ENCODE peak calls at places on chromosomes 7 and 10, in seven cellular contexts. F, G, R, C, A, M and H are unnamed samples.

GRCh38 chr10:1199345-1199673 is 143.1 kb downstream of the WDR37 start:
- DNase-seq in C (no peak), M (no peak), G (no peak), F (no peak), R (no peak), A (no peak), H (no peak)

GRCh38 chr10:51087114-51087513 is 12.8 kb downstream of the PRKG1 start:
- DNase-seq in F (no peak), C (no peak), M (no peak), G (no peak), R (no peak), A (no peak), H (no peak)

GRCh38 chr10:78754269-78755074 is 314.3 kb upstream of the ZMIZ1 start:
- DNase-seq in C (no peak), M (no peak), R (no peak), G (peak), F (no peak), A (no peak), H (peak)

GRCh38 chr10:7184660-7185366 is 226.0 kb downstream of the SFMBT2 start:
- DNase-seq in F (no peak), A (no peak), M (no peak), R (no peak), C (no peak), G (no peak), H (no peak)

GRCh38 chr7:100065452-100066186 is 15.9 kb downstream of the ZNF3 start:
- DNase-seq in A (no peak), G (peak), R (no peak), M (no peak), F (no peak), C (no peak), H (no peak)

GRCh38 chr10:114683162-114683561 is 25.1 kb upstream of the ABLIM1 start:
- DNase-seq in F (no peak), A (no peak), G (no peak), C (no peak), R (peak), M (peak), H (no peak)

GRCh38 chr7:149742075-149742701 is 31.2 kb downstream of the ZNF467 start:
- DNase-seq in M (peak), C (peak), G (peak), A (peak), F (peak), R (peak), H (peak)

GRCh38 chr10:52019078-52019644 is 294.9 kb upstream of the DKK1 start:
- DNase-seq in F (no peak), C (no peak), R (no peak), A (no peak), M (no peak), G (no peak), H (no peak)

GRCh38 chr10:132274986-132275385 is 32.8 kb downstream of the STK32C start:
- DNase-seq in A (no peak), C (no peak), R (no peak), M (no peak), G (no peak), F (no peak), H (peak)

GRCh38 chr7:30893357-30893756 is 18.3 kb upstream of the AQP1 start:
- DNase-seq in A (no peak), R (no peak), G (peak), M (no peak), F (no peak), C (no peak), H (no peak)

DNA sequence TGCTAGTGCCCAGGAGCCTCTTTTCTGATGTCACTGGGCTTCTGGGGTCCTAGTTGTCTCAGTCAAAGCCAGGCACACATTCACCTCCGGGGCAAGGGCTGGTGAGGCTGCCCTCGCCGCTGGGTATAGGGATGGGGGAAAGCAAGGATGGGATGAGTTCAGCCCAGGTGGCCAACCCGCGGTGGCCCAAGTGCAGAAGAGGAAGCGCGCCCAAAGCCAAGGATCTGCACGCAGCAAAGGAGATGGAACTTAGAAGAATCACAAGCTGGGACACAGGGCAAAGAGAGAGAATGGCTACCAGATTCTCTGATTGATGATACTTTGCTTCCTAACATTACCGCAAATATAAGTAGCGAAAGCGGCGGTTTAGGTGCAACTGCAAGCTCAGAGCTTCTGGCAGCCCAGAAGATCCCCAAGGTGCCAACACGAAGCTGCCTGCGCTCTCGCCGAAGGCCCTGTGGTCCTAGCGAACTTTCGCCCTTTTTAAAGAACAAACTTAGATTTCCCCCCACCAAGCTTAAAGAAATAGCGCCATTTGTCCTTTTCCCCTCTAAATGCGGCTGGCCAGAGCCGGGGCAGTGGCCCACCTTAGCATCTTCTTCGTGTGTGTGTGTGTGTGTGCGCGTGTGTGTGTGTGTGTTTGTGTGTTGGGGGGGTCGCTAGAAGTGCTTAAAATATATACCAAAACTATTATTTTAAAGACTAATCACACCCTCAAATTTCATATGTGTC is 911 bp upstream of the MKX start:
- DNase-seq in R (no peak), C (no peak), A (no peak), M (no peak), G (no peak), F (no peak), H (no peak)
- H3K4me3 ChIP-seq in R (peak), C (no peak), A (peak), M (peak), G (no peak), F (no peak), H (peak)

DNA sequence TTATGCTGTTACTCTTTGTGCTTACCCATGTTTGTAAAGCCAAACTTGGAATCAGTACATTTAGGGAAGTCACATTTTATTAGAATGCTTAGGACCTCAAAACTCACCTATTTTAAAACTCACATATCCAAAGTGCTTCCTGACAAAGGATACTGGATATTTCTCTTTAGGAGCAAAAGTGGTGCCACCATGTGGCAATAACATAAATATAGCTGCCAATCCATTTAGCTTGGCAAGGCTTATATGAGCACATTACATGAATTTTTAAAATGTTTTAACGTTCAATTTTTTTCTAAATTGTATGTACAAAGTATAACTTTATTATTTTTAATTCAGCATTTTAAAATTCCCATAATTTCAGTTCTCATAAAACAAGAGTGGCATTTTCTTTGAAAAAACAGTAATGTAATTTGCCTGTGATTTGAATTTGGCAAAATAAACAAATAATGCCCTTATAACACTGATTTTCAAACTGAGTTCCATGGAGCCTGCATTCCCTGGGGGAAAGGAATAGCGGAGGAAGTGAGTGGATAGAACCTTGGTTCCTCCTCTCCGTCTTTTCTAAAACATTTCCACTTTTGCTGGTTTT is 75.4 kb downstream of the HDAC9 start:
- DNase-seq in G (peak), M (no peak), F (no peak), C (peak), R (peak), A (no peak), H (no peak)
- TF ChIP-seq CTCF in G (peak), M (peak), F (peak), C (peak), R (peak), A (peak), H (no peak)

GRCh38 chr7:116529250-116529649 is 4.4 kb downstream of the CAV1 start:
- DNase-seq in M (no peak), A (no peak), F (no peak), C (no peak), G (no peak), R (no peak), H (no peak)
- H3K4me3 ChIP-seq in M (no peak), A (peak), F (peak), C (no peak), G (no peak), R (no peak), H (no peak)

DNA sequence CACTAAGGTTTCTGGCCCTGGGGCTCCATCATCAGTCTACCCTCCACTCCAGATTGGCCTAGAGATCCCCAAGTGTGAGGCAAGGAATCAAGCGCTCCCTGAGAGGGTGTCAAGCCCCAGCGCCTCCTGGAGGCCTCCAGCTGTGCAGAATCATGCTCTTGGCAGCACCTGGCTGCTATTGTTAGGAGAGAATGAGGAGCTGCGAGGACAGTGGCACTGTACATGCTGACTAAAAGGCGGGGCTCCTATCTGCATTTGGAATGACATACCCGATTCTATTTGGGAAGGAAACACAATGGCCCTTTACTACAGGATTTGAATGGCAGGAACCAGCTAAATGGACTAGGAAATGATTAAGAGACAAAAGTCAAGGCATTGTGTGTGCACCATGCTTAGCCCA is 106.2 kb downstream of the KBTBD2 start:
- DNase-seq in C (no peak), M (no peak), A (no peak), R (no peak), F (no peak), G (no peak), H (no peak)
- TF ChIP-seq CTCF in C (no peak), M (no peak), A (no peak), R (no peak), F (no peak), G (no peak), H (no peak)

GRCh38 chr10:25285809-25286208 is 111.0 kb downstream of the GPR158 start:
- DNase-seq in R (no peak), A (no peak), F (no peak), G (no peak), C (no peak), M (no peak), H (no peak)

GRCh38 chr10:25278180-25278579 is 103.4 kb downstream of the GPR158 start:
- DNase-seq in A (no peak), M (no peak), C (no peak), R (no peak), G (no peak), F (no peak), H (no peak)

DNA sequence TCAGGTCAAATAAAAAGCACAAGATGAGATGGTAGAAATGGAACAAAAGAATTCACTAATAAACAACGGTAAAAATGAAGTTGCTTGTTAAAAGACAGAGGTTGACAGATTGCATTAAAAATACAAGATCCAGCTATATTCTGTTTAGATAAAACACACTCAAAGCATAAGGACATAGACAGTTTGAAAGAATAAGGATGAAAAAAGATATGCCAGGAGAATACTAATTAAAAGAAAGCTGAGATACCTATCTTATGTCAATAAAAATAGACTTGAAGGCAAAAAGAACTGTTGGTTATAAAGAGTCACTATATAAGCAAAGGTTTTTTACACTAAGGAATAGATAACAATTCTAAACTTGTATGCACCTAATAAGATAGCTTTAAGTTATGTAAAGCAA is 105.3 kb downstream of the GPR158 start:
- DNase-seq in R (no peak), A (no peak), F (no peak), G (no peak), M (no peak), C (no peak), H (no peak)
- H3K4me3 ChIP-seq in R (no peak), A (no peak), F (no peak), G (no peak), M (no peak), C (no peak), H (no peak)

DNA sequence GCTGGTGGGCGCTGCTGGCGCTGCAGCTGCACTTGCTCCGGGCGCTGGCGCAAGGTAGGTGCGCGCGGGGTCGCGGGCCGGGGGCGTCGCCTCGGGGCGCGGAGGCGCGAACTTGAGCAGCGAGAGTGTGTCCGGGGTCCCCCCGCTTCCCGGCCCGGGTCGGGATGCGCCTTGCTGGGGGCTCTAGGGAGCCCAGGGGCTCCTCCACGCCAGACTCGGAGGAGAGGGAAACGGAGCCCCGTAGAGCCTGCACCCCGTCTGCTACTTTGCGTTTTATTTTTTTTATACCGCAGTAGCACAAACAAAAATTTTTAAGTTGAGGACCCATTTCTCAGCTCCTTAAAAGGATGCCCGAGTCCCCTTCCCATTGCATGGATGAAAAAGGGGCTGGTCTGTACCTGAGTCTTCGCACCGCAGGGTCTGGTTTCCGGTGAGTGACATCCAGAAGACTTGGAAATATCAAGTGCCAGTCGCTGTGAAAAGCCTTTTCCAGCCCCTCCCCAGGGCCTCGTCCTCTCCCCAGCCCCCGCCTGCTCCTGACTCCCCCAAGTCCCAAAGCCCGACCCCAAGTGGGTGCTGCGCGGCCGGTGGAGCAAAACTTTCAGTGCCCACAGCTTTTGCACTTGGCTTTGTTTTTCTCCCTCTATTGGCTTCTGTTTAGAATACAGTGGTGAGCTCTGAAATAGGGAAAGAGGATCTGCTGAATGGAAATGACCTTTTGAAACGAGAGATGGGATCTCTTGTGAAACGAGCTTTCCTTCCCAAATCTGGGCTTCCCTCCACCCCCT is 973 bp downstream of the SDK1 start:
- DNase-seq in C (peak), G (peak), M (no peak), F (peak), A (no peak), R (peak), H (peak)
- TF ChIP-seq CTCF in C (no peak), G (peak), M (peak), F (peak), A (peak), R (no peak), H (no peak)

GRCh38 chr10:124303662-124304418 is 114.9 kb downstream of the OAT start:
- DNase-seq in G (no peak), F (no peak), C (no peak), A (no peak), M (no peak), R (no peak), H (peak)
- H3K4me3 ChIP-seq in G (no peak), F (no peak), C (no peak), A (no peak), M (no peak), R (no peak), H (no peak)